ENCODE peak calls at places on chromosome 1, in six cellular contexts. R, S, D, Z, U and Q are unnamed samples. For H3K4me1, the result is how much of the 10 kb centered on the place peaks cover.

GRCh38 chr1:14441302-14441741 is 157.2 kb upstream of the KAZN start:
- DNase-seq in S (no peak), U (no peak), R (no peak), Z (no peak), D (no peak), Q (no peak)

GRCh38 chr1:27862671-27863551 is 9.4 kb upstream of the THEMIS2 start:
- DNase-seq in S (peak), Z (no peak), D (peak), U (peak), R (no peak), Q (no peak)

GRCh38 chr1:164308101-164308500 is 250.9 kb upstream of the PBX1 start:
- DNase-seq in D (no peak), S (no peak), U (no peak), Z (no peak), R (no peak), Q (no peak)

GRCh38 chr1:1554550-1554925 is 14.1 kb upstream of the TMEM240 start:
- DNase-seq in R (no peak), S (no peak), U (no peak), D (no peak), Z (no peak), Q (no peak)

GRCh38 chr1:1040004-1040991 is 20.4 kb downstream of the AGRN start:
- DNase-seq in R (peak), D (peak), U (peak), Z (peak), S (peak), Q (no peak)

GRCh38 chr1:181033128-181033798 is 520 bp upstream of the MR1 start:
- DNase-seq in R (peak), S (peak), U (peak), Z (peak), D (peak), Q (no peak)

GRCh38 chr1:77709727-77710126 is 27.3 kb upstream of the ZZZ3 start:
- DNase-seq in R (no peak), U (no peak), S (no peak), Z (no peak), D (no peak), Q (no peak)

GRCh38 chr1:54190526-54190925 is 9.3 kb downstream of the CYB5RL start:
- DNase-seq in U (no peak), S (no peak), R (no peak), D (no peak), Z (no peak), Q (no peak)

GRCh38 chr1:53449026-53449425 is 10.2 kb upstream of the DMRTB1 start:
- DNase-seq in U (no peak), Z (no peak), D (no peak), R (no peak), S (no peak), Q (no peak)

DNA sequence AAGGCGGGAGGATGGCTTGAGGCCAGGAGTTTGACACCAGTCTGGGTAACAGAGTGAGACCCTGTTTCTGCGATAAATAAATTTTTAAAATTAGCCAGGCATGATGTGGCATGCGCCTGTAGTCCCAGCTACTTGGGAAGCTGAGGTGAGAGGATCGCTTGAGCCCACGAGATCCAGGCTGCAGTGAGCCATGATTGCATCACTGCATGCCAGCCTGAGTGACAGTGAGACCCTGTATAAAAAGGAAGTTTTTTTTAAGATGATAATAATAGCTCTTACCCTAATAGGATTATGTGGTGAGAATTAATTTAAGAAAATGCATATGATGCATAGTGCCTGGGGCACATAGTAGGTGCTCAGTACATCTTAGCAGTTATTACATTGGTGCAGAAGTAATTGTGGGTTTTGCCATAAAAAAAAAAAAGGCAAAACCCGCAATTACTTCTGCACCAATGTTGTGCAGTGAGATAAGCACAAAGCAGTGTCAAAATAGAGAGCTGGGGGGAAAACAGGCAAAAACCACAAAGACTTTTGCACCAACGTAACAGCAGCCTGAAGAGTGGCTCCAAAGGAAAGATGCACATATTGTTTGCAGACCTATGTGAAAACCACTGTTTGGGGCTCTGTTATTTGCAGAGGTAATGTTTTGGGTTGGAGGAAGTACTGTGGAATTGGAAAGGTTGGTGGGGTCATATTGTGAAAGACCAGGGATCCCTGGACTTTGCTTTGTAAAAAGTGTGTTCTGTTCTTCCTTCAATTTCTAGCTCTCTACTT is 72.4 kb downstream of the PLXNA2 start:
- DNase-seq in U (peak), S (no peak), Z (no peak), D (no peak), R (no peak), Q (no peak)
- H3K27ac ChIP-seq in U (no peak), S (no peak), Z (peak), D (no peak), R (no peak), Q (no peak)

DNA sequence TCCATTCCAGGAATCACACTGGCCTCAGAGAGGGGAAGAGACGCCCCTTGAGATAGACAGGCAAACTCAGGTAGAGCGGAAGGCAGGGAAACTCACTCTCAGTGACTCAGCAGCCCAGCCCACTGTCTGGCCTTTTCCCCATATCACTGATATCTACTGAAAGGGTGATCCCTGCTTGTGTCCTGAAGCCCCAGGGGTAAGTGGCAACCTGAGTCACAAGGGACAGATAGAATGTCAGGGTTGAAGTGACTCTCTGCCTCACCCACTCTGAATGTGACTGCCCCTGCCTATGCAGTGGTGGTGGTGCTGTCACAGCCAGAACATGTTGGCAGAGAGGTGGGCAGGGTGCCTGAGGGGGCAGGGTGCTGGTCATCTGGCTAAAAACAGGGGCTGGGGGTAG is 157.5 kb upstream of the FGGY start:
- DNase-seq in S (peak), Z (no peak), R (peak), D (peak), U (peak), Q (no peak)
- TF ChIP-seq POLR2A in S (no peak), Z (no peak), R (no peak), D (no peak), U (no peak), Q (no peak)

GRCh38 chr1:200478239-200478623 is 68.4 kb upstream of the ZNF281 start:
- DNase-seq in Z (no peak), U (no peak), R (no peak), D (no peak), S (no peak), Q (no peak)
- H3K4me1 ChIP-seq in Z (under half), U (under half), R (under half), D (half or more), S (under half), Q (under half)

DNA sequence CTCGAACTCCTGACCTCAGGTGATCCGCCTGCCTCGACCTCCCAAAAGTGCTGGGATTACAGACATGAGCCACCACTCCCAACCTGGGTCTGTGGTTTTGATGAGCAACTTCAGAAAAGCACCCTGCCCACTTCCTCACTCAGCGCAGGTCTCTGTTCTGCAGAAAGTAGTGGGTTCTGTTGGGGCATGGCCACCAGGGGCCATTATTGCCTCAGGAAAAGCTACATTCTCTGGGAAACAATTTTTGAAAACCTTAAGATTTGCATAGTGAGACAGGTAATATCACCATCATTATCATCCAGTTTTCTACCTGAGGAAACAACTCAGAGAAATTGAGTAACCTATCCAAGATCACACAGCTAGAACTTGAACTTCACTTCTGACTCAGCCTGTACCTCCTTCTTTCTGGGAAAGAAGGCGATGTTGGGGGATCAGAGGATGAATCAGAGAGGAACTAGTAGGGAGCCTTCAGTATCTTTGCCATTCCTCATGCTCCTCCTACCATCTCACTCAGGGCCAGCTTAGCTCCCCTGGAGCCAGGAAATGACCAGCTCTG is 7.1 kb upstream of the NES start:
- DNase-seq in S (no peak), R (no peak), D (no peak), U (peak), Z (no peak), Q (no peak)
- H3K27ac ChIP-seq in S (no peak), R (no peak), D (no peak), U (no peak), Z (no peak), Q (peak)

DNA sequence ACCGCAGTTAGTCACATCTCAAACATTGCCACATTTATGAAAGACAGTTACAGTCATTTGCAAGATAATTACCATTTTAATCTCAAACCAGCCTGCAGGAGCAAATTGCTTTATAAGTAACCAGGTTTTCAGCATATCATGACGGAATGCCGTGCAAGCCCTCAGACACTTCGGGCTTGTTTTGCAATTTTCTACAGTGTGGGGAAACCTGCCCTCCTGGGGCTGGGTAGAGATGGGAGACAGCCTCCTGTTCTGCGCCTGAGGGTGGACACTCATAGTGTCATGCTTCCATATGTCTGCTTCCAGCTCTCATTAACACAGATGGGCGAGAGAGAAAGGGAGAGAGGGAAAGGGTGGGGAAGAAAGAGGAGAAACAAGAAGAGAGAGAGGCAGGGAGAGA is 563.8 kb downstream of the NPHP4 start:
- DNase-seq in S (no peak), R (no peak), Z (no peak), U (no peak), D (no peak), Q (no peak)
- TF ChIP-seq POLR2A in S (no peak), R (no peak), Z (no peak), U (no peak), D (no peak), Q (no peak)